ENCODE peak calls at places on chromosomes 13 and 19, in ten cellular contexts. K is right cardiac atrium; Q is activated T-helper 2 cell treated with anti-CD3 and anti-CD28 coated beads, Interferon-gamma antibody, Interleukin-2, Interleukin-4, amounts not matched to agents 10 μg/mL and 5 μg/mL and 100 μg/mL, durations not matched to agents 14 hours and 24 hours and 36 hours; P is mucosa of gallbladder; I is GM12865; H is OCI-LY7; Y is SJCRH30; N is Right ventricle myocardium superior; O is activated B cell treated with CpG ODN at 0.5 μM for 24 hours; Z is activated naive CD8-positive, alpha-beta T cell treated with anti-CD3 and anti-CD28 coated beads, Interleukin-2, amount 50 U/mL, for 24 hours. G is an unnamed sample.

GRCh38 chr19:1672038-1672768 is 19.8 kb upstream of the TCF3 start:
- DNase-seq in Q (peak; percentile 42), O (peak; percentile 75), N (peak; percentile 67), Y (no peak), Z (peak; percentile 75), K (peak; percentile 78), H (peak; percentile 83), I (peak; percentile 68), P (no peak), G (peak; percentile 23)

GRCh38 chr13:35765387-35765786 is 288.9 kb upstream of the MAB21L1 start:
- DNase-seq in H (no peak), K (no peak), Q (no peak), N (no peak), Y (peak; percentile 36), P (no peak), I (no peak), O (no peak), Z (no peak), G (no peak)

GRCh38 chr13:39577833-39578232 is 25.2 kb downstream of the LHFPL6 start:
- DNase-seq in H (peak; percentile 57), K (no peak), N (no peak), I (no peak), P (no peak), Y (no peak), O (no peak), Z (no peak), Q (no peak), G (no peak)

GRCh38 chr13:49791214-49791752 is 1.2 kb downstream of the KPNA3 start:
- DNase-seq in Q (no peak), H (peak; percentile 74), Y (no peak), I (peak; percentile 73), P (peak; percentile 39), O (no peak), K (no peak), Z (peak; percentile 7), N (no peak), G (peak; percentile 12)

GRCh38 chr13:70941454-70941853 is 833.2 kb upstream of the KLHL1 start:
- DNase-seq in Z (no peak), P (no peak), Y (no peak), N (no peak), Q (no peak), I (no peak), H (no peak), K (no peak), O (no peak), G (no peak)

GRCh38 chr13:21825186-21825585 is 154.3 kb downstream of the FGF9 start:
- DNase-seq in P (peak; percentile 33), O (no peak), Z (no peak), Q (no peak), K (no peak), N (no peak), I (no peak), H (no peak), Y (no peak), G (no peak)

GRCh38 chr19:5037936-5038335 is 69.0 kb downstream of the KDM4B start:
- DNase-seq in P (no peak), O (no peak), Y (no peak), I (no peak), H (no peak), Z (no peak), K (no peak), N (no peak), Q (no peak), G (no peak)

GRCh38 chr19:50796128-50796633 is 6.0 kb downstream of the ACP4 start:
- DNase-seq in Q (no peak), P (no peak), Y (no peak), K (no peak), N (no peak), I (peak; percentile 51), O (no peak), H (peak; percentile 37), Z (no peak), G (no peak)

GRCh38 chr13:77874406-77874805 is 44.2 kb downstream of the EDNRB start:
- DNase-seq in K (no peak), N (no peak), P (no peak), O (no peak), Z (no peak), Y (no peak), Q (no peak), H (no peak), I (no peak), G (no peak)

GRCh38 chr13:110346661-110347067 is 39.6 kb downstream of the COL4A2 start:
- DNase-seq in N (no peak), O (no peak), Q (no peak), I (no peak), K (no peak), P (no peak), Z (no peak), H (no peak), Y (no peak), G (no peak)